ENCODE peak calls at places on chromosomes 3 and 15, in eight cellular contexts. O is ovary; N is Calu3; U is fibroblast of the aortic adventitia; L is transverse colon; Y is CD8-positive, alpha-beta T cell; Z is cardiac fibroblast; M is nephron progenitor cell. S is an unnamed sample.

GRCh38 chr15:99085413-99086326 is 19.2 kb upstream of the SYNM start:
- DNase-seq in O (no peak), N (no peak), U (peak; percentile 57), L (no peak), Y (no peak), Z (peak; percentile 31), M (no peak), S (no peak)

GRCh38 chr15:59290311-59291213 is 82.1 kb downstream of the MYO1E start:
- DNase-seq in O (no peak), N (no peak), U (no peak), L (no peak), Y (no peak), Z (no peak), M (no peak), S (no peak)

GRCh38 chr3:99962703-99963102 is 145.0 kb downstream of the CMSS1 start:
- DNase-seq in O (no peak), N (no peak), U (peak; percentile 93), L (no peak), Y (no peak), Z (peak; percentile 77), M (no peak), S (no peak)

GRCh38 chr3:88661433-88661824 is 446.0 kb upstream of the EPHA3 start:
- DNase-seq in O (no peak), N (no peak), U (no peak), L (no peak), Y (no peak), Z (no peak), M (no peak), S (no peak)

GRCh38 chr3:107680698-107681097 is 157.9 kb downstream of the BBX start:
- DNase-seq in O (no peak), N (no peak), U (no peak), L (no peak), Y (no peak), Z (peak; percentile 40), M (no peak), S (no peak)

GRCh38 chr15:91413142-91413541 is 313.1 kb downstream of the SV2B start:
- DNase-seq in O (no peak), N (no peak), U (peak; percentile 5), L (no peak), Y (no peak), Z (no peak), M (no peak), S (no peak)

GRCh38 chr15:66748320-66748779 is 46.3 kb downstream of the SMAD6 start:
- DNase-seq in O (no peak), N (no peak), U (peak; percentile 85), L (no peak), Y (no peak), Z (peak; percentile 64), M (no peak), S (no peak)

GRCh38 chr15:85504739-85505676 is 124.6 kb downstream of the AKAP13 start:
- DNase-seq in O (peak; percentile 32), N (peak; percentile 63), U (peak; percentile 83), L (peak; percentile 46), Y (peak; percentile 16), Z (peak; percentile 82), M (peak; percentile 25), S (peak; percentile 48)

GRCh38 chr3:111302073-111302472 is 230.5 kb downstream of the NECTIN3 start:
- DNase-seq in O (no peak), N (no peak), U (no peak), L (no peak), Y (no peak), Z (no peak), M (no peak), S (no peak)

GRCh38 chr15:47586653-47587224 is 130.6 kb upstream of the SEMA6D start:
- DNase-seq in O (no peak), N (no peak), U (peak; percentile 28), L (peak; percentile 71), Y (no peak), Z (peak; percentile 69), M (no peak), S (no peak)

GRCh38 chr15:67998599-67999122 is 55.5 kb upstream of the PIAS1 start:
- DNase-seq in O (no peak), N (peak; percentile 45), U (peak; percentile 52), L (peak; percentile 79), Y (no peak), Z (peak; percentile 47), M (no peak), S (no peak)

GRCh38 chr3:123818324-123818920 is 65.7 kb downstream of the MYLK start:
- DNase-seq in O (no peak), N (no peak), U (no peak), L (no peak), Y (no peak), Z (peak; percentile 40), M (no peak), S (no peak)

GRCh38 chr15:89322822-89323221 is 11.8 kb downstream of the POLG start:
- DNase-seq in O (no peak), N (no peak), U (no peak), L (no peak), Y (no peak), Z (no peak), M (no peak), S (no peak)

GRCh38 chr15:89321521-89322410 is 12.9 kb downstream of the POLG start:
- DNase-seq in O (no peak), N (peak; percentile 30), U (no peak), L (no peak), Y (no peak), Z (no peak), M (no peak), S (no peak)

GRCh38 chr15:89325039-89325803 is 9.4 kb downstream of the POLG start:
- DNase-seq in O (no peak), N (no peak), U (no peak), L (no peak), Y (no peak), Z (no peak), M (no peak), S (no peak)

GRCh38 chr15:89326316-89326715 is 8.3 kb downstream of the POLG start:
- DNase-seq in O (no peak), N (no peak), U (no peak), L (no peak), Y (no peak), Z (no peak), M (no peak), S (no peak)

GRCh38 chr15:89323825-89324224 is 10.8 kb downstream of the POLG start:
- DNase-seq in O (no peak), N (no peak), U (no peak), L (no peak), Y (no peak), Z (no peak), M (no peak), S (no peak)
- TF ChIP-seq CTCF in O (no peak), N (no peak), U (no peak), L (no peak), Y (no peak), Z (no peak), M (no peak), S (no peak)

GRCh38 chr3:30518872-30519271 is 87.5 kb upstream of the TGFBR2 start:
- DNase-seq in O (no peak), N (no peak), U (peak; percentile 73), L (no peak), Y (no peak), Z (peak; percentile 61), M (no peak), S (no peak)

GRCh38 chr3:30521156-30521555 is 85.2 kb upstream of the TGFBR2 start:
- DNase-seq in O (no peak), N (no peak), U (no peak), L (no peak), Y (no peak), Z (no peak), M (no peak), S (no peak)

GRCh38 chr3:30516238-30516637 is 90.2 kb upstream of the TGFBR2 start:
- DNase-seq in O (no peak), N (no peak), U (peak; percentile 80), L (no peak), Y (no peak), Z (peak; percentile 64), M (no peak), S (no peak)

GRCh38 chr3:30520695-30521094 is 85.7 kb upstream of the TGFBR2 start:
- DNase-seq in O (no peak), N (no peak), U (no peak), L (no peak), Y (no peak), Z (peak; percentile 61), M (no peak), S (no peak)

GRCh38 chr3:30518201-30518864 is 88.1 kb upstream of the TGFBR2 start:
- DNase-seq in O (no peak), N (no peak), U (peak; percentile 99), L (peak; percentile 19), Y (no peak), Z (peak; percentile 97), M (no peak), S (no peak)
- TF ChIP-seq CTCF in O (peak; percentile 20), N (no peak), U (peak; percentile 35), L (no peak), Y (no peak), Z (peak; percentile 5), M (no peak), S (no peak)

DNA sequence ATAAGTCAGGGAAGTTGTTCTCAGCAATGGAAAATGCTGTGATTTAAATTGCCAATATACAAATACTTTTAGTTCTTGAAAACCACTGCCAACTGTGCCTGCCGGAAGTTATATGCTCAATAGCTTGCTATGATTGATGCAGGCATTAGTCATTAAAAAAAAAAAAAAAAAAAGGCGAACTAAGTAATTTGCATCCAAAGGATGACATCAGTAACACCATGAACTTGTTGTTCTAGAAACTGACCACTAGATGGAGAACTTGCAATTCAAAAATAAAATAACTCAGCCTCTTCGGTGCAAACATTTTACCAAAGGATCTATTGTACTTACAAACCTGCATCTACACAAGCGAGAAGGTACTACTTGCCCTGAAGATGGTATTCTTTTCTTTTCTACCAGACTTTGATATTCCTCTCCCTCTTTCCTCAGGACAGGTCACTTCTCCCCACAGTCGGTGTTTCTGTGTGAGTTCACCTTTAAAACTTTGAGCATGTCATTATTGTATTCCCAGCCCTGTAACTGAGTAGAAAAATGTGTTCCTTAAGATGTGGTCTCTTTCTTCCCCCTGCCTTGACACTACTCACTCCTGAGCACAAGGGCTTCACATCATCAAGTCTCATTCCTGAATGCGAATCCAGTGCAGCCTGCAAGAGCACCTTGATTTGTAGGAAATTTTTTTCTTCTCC is 115.0 kb upstream of the VEPH1 start:
- DNase-seq in O (no peak), N (peak; percentile 29), U (peak; percentile 85), L (no peak), Y (no peak), Z (peak; percentile 83), M (no peak), S (peak; percentile 11)
- TF ChIP-seq CTCF in O (peak; percentile 42), N (peak; percentile 80), U (peak; percentile 49), L (peak; percentile 61), Y (peak; percentile 61), Z (peak; percentile 53), M (peak; percentile 76), S (peak; percentile 21)

GRCh38 chr15:20643024-20643770 is 101.6 kb upstream of the GOLGA6L6 start:
- DNase-seq in O (no peak), N (no peak), U (no peak), L (no peak), Y (no peak), Z (no peak), M (no peak), S (no peak)

GRCh38 chr15:20645956-20646355 is 104.4 kb upstream of the GOLGA6L6 start:
- DNase-seq in O (no peak), N (no peak), U (peak; percentile 4), L (peak; percentile 31), Y (no peak), Z (no peak), M (no peak), S (peak; percentile 63)

GRCh38 chr15:20646529-20647142 is 105.0 kb upstream of the GOLGA6L6 start:
- DNase-seq in O (no peak), N (no peak), U (no peak), L (no peak), Y (no peak), Z (no peak), M (no peak), S (no peak)

GRCh38 chr15:20644026-20644425 is 102.4 kb upstream of the GOLGA6L6 start:
- DNase-seq in O (no peak), N (no peak), U (no peak), L (no peak), Y (no peak), Z (no peak), M (no peak), S (no peak)

GRCh38 chr15:20644896-20645295 is 103.3 kb upstream of the GOLGA6L6 start:
- DNase-seq in O (no peak), N (no peak), U (no peak), L (no peak), Y (no peak), Z (no peak), M (no peak), S (no peak)
- TF ChIP-seq CTCF in O (no peak), N (no peak), U (no peak), L (no peak), Y (no peak), Z (no peak), M (no peak), S (no peak)

S was measured in HL-60.